ENCODE peak calls at places on chromosomes 4 and X, in five cellular contexts. N is fibroblast of mammary gland, F is endothelial cell of umbilical vein, O is choroid plexus epithelial cell, X is esophagus muscularis mucosa. U is an unnamed sample.

GRCh38 chrX:56975611-56976010 is 19.7 kb downstream of the SPIN3 start:
- DNase-seq in N (peak; percentile 6), F (peak; percentile 9), O (no peak), X (no peak), U (no peak)

GRCh38 chr4:152197211-152197610 is 338.7 kb downstream of the FBXW7 start:
- DNase-seq in N (no peak), F (peak; percentile 18), O (no peak), X (no peak), U (no peak)

GRCh38 chr4:16745009-16745408 is 153.4 kb downstream of the LDB2 start:
- DNase-seq in N (peak; percentile 90), F (no peak), O (peak; percentile 87), X (no peak), U (no peak)

GRCh38 chr4:64784125-64784524 is 374.9 kb upstream of the TECRL start:
- DNase-seq in N (peak; percentile 30), F (peak; percentile 88), O (peak; percentile 15), X (no peak), U (no peak)

GRCh38 chrX:21658152-21658737 is at the start of gene KLHL34:
- DNase-seq in N (no peak), F (no peak), O (no peak), X (no peak), U (peak; percentile 92)

GRCh38 chrX:107673933-107674479 is 45.7 kb downstream of the PRPS1 start:
- DNase-seq in N (peak; percentile 95), F (peak; percentile 67), O (peak; percentile 97), X (peak; percentile 95), U (peak; percentile 96)

GRCh38 chrX:134936542-134936941 is 54.2 kb upstream of the SMIM10 start:
- DNase-seq in N (peak; percentile 53), F (peak; percentile 68), O (peak; percentile 71), X (no peak), U (no peak)

GRCh38 chr4:128809477-128810330 is at the start of gene JADE1:
- DNase-seq in N (peak; percentile 94), F (peak; percentile 95), O (peak; percentile 97), X (peak; percentile 98), U (peak; percentile 96)

GRCh38 chr4:150986085-150986484 is 29.0 kb downstream of the LRBA start:
- DNase-seq in N (no peak), F (no peak), O (no peak), X (no peak), U (no peak)

DNA sequence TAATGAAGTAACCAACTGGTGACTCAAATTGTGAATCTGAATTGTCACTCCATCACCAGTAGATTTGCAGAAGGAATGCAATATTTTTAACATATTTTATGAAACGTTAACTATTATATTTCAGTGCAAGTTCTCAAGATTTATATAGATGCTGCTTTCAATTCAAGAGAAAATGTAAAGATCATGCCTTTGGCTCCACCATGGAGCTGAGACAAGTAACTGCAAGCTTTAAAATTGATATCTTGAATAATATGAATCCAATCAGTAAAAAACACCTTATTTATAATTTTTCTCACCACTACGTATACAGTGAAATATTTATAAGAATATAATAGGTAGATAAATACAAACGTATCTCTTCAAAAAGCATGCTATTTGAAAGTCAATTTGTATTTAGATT is 27.8 kb upstream of the GALNTL6 start:
- DNase-seq in N (no peak), F (no peak), O (peak; percentile 2), X (no peak), U (no peak)
- TF ChIP-seq CTCF in N (no peak), F (no peak), O (no peak), X (no peak), U (peak; percentile 71)

DNA sequence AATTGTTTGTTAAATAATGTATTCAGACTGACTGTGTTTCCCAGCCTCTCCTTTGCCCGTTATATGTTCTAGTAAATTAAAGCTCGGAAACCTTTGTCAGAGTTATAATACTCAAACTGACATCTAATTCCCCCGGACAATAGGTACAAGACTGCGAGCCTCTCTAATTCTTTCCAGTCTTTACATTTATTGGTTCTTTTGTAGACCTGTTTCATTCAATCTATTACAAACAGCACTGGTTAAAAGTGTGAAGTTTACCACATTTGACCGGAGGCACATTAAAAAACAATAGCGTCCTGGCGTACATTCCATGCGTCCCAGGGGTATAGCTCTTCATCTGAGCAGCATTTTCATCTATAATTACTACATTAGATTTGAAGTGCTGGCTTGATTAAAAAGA is 49.9 kb upstream of the TENM3 start:
- DNase-seq in N (no peak), F (no peak), O (no peak), X (no peak), U (no peak)
- TF ChIP-seq CTCF in N (no peak), F (no peak), O (no peak), X (no peak), U (no peak)

GRCh38 chrX:9341305-9342201 is 123.3 kb upstream of the TBL1X start:
- DNase-seq in N (peak; percentile 65), F (peak; percentile 54), O (peak; percentile 76), X (peak; percentile 91), U (no peak)
- TF ChIP-seq CTCF in N (no peak), F (no peak), O (no peak), X (no peak), U (peak; percentile 50)

GRCh38 chrX:155954793-155955192 is 42.7 kb upstream of the IL9R start:
- DNase-seq in N (no peak), F (no peak), O (no peak), X (no peak), U (no peak)

GRCh38 chrX:155956649-155957048 is 40.8 kb upstream of the IL9R start:
- DNase-seq in N (no peak), F (no peak), O (peak; percentile 2), X (no peak), U (no peak)

GRCh38 chrX:155956099-155956498 is 41.4 kb upstream of the IL9R start:
- DNase-seq in N (no peak), F (no peak), O (no peak), X (no peak), U (no peak)

GRCh38 chrX:155959018-155959587 is 38.4 kb upstream of the IL9R start:
- DNase-seq in N (no peak), F (no peak), O (no peak), X (no peak), U (no peak)

DNA sequence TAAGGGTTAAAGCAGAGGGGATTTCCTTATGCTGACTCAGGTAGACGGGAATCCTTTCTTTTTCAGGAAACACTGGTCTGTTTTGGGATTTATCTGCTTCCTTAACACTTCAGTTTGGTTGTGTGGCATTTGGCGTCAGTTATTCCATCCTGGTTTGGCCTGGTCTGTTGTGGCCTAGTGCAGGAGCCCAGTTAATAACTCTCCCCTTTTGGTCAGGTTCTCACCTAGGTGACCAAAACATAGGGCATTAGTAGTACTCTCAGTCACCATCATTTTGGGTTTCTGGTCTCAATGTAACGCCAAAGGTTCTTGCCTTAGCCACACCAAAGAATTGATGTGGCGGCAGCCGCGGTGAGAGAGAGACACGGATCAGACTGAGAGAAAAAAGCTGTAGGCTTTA is 39.7 kb upstream of the IL9R start:
- DNase-seq in N (no peak), F (no peak), O (no peak), X (no peak), U (no peak)
- TF ChIP-seq CTCF in N (no peak), F (no peak), O (no peak), X (no peak), U (no peak)

GRCh38 chr4:185068837-185069236 is 50.5 kb downstream of the HELT start:
- DNase-seq in N (no peak), F (no peak), O (no peak), X (no peak), U (no peak)
- TF ChIP-seq CTCF in N (no peak), F (no peak), O (no peak), X (no peak), U (no peak)

DNA sequence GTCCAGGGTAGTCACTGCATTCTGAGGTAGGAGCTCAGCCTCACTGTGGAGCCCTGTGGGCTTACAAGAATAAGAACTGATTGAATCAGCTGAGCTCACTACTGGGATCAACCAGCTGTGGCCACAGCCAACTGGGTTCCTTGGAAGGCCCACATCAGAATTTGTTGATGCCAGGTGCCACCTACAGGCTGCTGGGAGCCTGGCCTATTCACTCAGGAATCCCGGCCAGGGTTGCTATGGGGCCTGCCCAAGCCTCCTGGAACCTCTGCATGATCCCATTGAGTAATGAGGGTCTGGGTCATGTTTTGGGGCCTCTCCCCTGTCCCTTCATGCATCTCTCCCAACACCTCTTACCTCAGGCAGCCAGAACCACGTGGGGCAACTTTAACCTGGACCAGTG is 53.9 kb upstream of the KIAA1210 start:
- DNase-seq in N (peak; percentile 22), F (no peak), O (no peak), X (no peak), U (no peak)
- TF ChIP-seq CTCF in N (peak; percentile 28), F (peak; percentile 10), O (peak; percentile 19), X (no peak), U (peak; percentile 33)

GRCh38 chrX:51802917-51803688 is 59.9 kb downstream of the GSPT2 start:
- DNase-seq in N (peak; percentile 63), F (peak; percentile 9), O (peak; percentile 72), X (no peak), U (no peak)

GRCh38 chrX:51803833-51804232 is 60.6 kb downstream of the GSPT2 start:
- DNase-seq in N (peak; percentile 9), F (no peak), O (peak; percentile 2), X (no peak), U (no peak)

DNA sequence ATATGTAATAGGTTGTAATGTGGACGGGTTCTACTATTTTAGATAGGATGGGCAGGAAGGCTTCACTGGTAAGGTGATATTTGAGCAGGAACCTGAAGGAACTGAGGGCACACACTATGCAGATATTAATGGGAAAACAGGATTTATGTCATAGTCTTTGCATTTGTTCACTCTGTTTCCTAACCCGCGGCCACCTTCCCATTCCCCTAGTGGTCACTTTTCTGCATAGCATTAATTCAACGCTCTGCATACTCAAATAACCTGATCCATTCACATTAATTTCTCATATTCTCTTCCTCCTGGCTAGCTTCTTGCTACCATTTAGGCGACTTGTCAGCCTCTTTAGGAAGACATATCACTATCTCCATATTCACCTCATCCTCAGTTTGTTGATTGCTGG is 61.5 kb downstream of the GSPT2 start:
- DNase-seq in N (no peak), F (no peak), O (no peak), X (no peak), U (no peak)
- TF ChIP-seq CTCF in N (peak; percentile 19), F (no peak), O (peak; percentile 8), X (no peak), U (no peak)

U was measured in chondrocyte.